ENCODE peak calls at places on chromosomes 13 and 19, in five cellular contexts. F, A, L, I and Q are unnamed samples.

GRCh38 chr13:113637262-113638160 is 20.5 kb downstream of the ATP4B start:
- DNase-seq in I (peak), L (no peak), F (peak), A (no peak), Q (no peak)

GRCh38 chr19:16113727-16114126 is 2.0 kb downstream of the RAB8A start:
- DNase-seq in L (no peak), I (no peak), F (no peak), A (no peak), Q (no peak)

GRCh38 chr19:13195678-13196077 is 45.5 kb downstream of the IER2 start:
- DNase-seq in L (no peak), F (no peak), I (no peak), A (no peak), Q (no peak)

GRCh38 chr13:110306340-110306959 is 507 bp downstream of the COL4A1 start:
- DNase-seq in L (no peak), A (no peak), F (peak), I (no peak), Q (no peak)

GRCh38 chr13:42041684-42042035 is 6.8 kb upstream of the DGKH start:
- DNase-seq in I (peak), A (peak), L (peak), F (peak), Q (peak)

GRCh38 chr19:38197937-38198704 is 25.9 kb downstream of the DPF1 start:
- DNase-seq in A (no peak), I (peak), F (no peak), L (no peak), Q (no peak)

GRCh38 chr13:28116736-28117135 is 16.4 kb upstream of the FLT3 start:
- DNase-seq in A (no peak), F (no peak), I (no peak), L (no peak), Q (no peak)

GRCh38 chr13:98103942-98104880 is 38.7 kb upstream of the FARP1 start:
- DNase-seq in A (no peak), I (no peak), F (no peak), L (no peak), Q (no peak)

GRCh38 chr13:27672025-27672424 is 50.3 kb downstream of the POLR1D start:
- DNase-seq in F (no peak), L (no peak), I (no peak), A (no peak), Q (no peak)

GRCh38 chr13:97275775-97276501 is 53.8 kb downstream of the MBNL2 start:
- DNase-seq in L (no peak), F (no peak), I (no peak), A (no peak), Q (no peak)

GRCh38 chr13:28489975-28490550 is 4.9 kb downstream of the FLT1 start:
- DNase-seq in F (no peak), A (no peak), L (no peak), I (no peak), Q (no peak)

GRCh38 chr19:52451241-52451640 is 2.1 kb upstream of the ZNF578 start:
- DNase-seq in I (no peak), F (no peak), A (no peak), L (no peak), Q (no peak)

GRCh38 chr19:13842294-13843103 is 34.4 kb upstream of the NANOS3 start:
- DNase-seq in A (peak), L (no peak), I (peak), F (peak), Q (peak)

GRCh38 chr13:110925023-110925608 is 10.2 kb upstream of the ANKRD10 start:
- DNase-seq in L (no peak), F (no peak), A (no peak), I (no peak), Q (no peak)

GRCh38 chr19:43798546-43799409 is 3.5 kb downstream of the LYPD5 start:
- DNase-seq in F (no peak), L (peak), A (peak), I (peak), Q (no peak)

GRCh38 chr19:3366761-3367571 is 583 bp downstream of the NFIC start:
- DNase-seq in A (no peak), L (no peak), F (no peak), I (peak), Q (no peak)

GRCh38 chr13:110630566-110631119 is 15.3 kb downstream of the NAXD start:
- DNase-seq in I (no peak), A (no peak), F (peak), L (no peak), Q (no peak)

GRCh38 chr13:80011448-80012212 is 329.3 kb downstream of the SPRY2 start:
- DNase-seq in L (no peak), A (peak), I (no peak), F (no peak), Q (no peak)

GRCh38 chr19:40576181-40576584 is 490 bp upstream of the SHKBP1 start:
- DNase-seq in F (no peak), L (no peak), I (no peak), A (no peak), Q (no peak)

GRCh38 chr13:112972867-112973576 is 4.0 kb downstream of the MCF2L start:
- DNase-seq in F (no peak), A (no peak), L (no peak), I (peak), Q (no peak)

GRCh38 chr13:27270594-27271520 is at the start of gene RASL11A:
- DNase-seq in I (peak), A (peak), L (peak), F (peak), Q (peak)

GRCh38 chr19:27741236-27741635 is 1471.7 kb downstream of the UQCRFS1 start:
- DNase-seq in F (peak), L (no peak), I (no peak), A (no peak), Q (no peak)

GRCh38 chr13:47298506-47298905 is 401.7 kb upstream of the HTR2A start:
- DNase-seq in I (no peak), L (no peak), F (no peak), A (no peak), Q (no peak)

GRCh38 chr13:33264620-33264978 is 21.0 kb downstream of the STARD13 start:
- DNase-seq in L (no peak), F (no peak), A (no peak), I (no peak), Q (no peak)

GRCh38 chr13:33349996-33350826 is 64.7 kb upstream of the STARD13 start:
- DNase-seq in F (peak), I (peak), L (no peak), A (peak), Q (no peak)

GRCh38 chr13:46983881-46984280 is 87.0 kb upstream of the HTR2A start:
- DNase-seq in A (no peak), F (no peak), I (no peak), L (no peak), Q (no peak)

GRCh38 chr13:83220241-83220640 is 662.0 kb downstream of the SLITRK1 start:
- DNase-seq in I (no peak), A (no peak), L (no peak), F (no peak), Q (no peak)

GRCh38 chr13:105008606-105009005 is 1526.9 kb downstream of the EFNB2 start:
- DNase-seq in A (no peak), I (no peak), L (no peak), F (no peak), Q (no peak)

GRCh38 chr13:80037505-80037888 is 303.4 kb downstream of the SPRY2 start:
- DNase-seq in L (no peak), A (peak), I (no peak), F (no peak), Q (peak)

GRCh38 chr13:22517544-22517943 is 663.2 kb upstream of the SGCG start:
- DNase-seq in F (no peak), I (no peak), A (no peak), L (no peak), Q (peak)

GRCh38 chr13:40243047-40243446 is 423.4 kb downstream of the FOXO1 start:
- DNase-seq in A (no peak), L (no peak), I (no peak), F (no peak), Q (no peak)

GRCh38 chr19:39996811-39997594 is at the start of gene ZNF546:
- DNase-seq in A (peak), L (peak), I (peak), F (peak), Q (peak)

GRCh38 chr13:45943965-45944364 is 92.4 kb upstream of the SIAH3 start:
- DNase-seq in L (no peak), F (no peak), A (no peak), I (no peak), Q (no peak)

GRCh38 chr19:53537126-53537522 is 821 bp upstream of the ZNF331 start:
- DNase-seq in A (no peak), L (no peak), F (no peak), I (no peak), Q (no peak)

GRCh38 chr13:113791761-113792160 is 32.7 kb downstream of the TMEM255B start:
- DNase-seq in I (no peak), F (no peak), L (no peak), A (no peak), Q (no peak)

GRCh38 chr19:13781547-13781946 is 7.3 kb downstream of the C19orf53 start:
- DNase-seq in A (no peak), I (peak), L (no peak), F (peak), Q (peak)